ENCODE peak calls at places on chromosomes 13 and 19, in nine cellular contexts. One of them, this sample, is unnamed.
A peak's percentile ranks its signal among the peaks of the same experiment; 100 is the strongest.

GRCh38 chr13:24505756-24506155 is 6.8 kb downstream of the PARP4 start:
- DNase-seq in left colon: no peak
- DNase-seq in ecto neural progenitor cell: no peak
- DNase-seq in fibroblast of gingiva: no peak
- DNase-seq in stimulated activated CD4-positive, alpha-beta T cell treated with anti-CD3 and anti-CD28 coated beads, Interleukin-1b, Interleukin-23, amount 100 ng/mL, for 48 hours: no peak
- DNase-seq in Calu3: no peak
- DNase-seq in HFF-Myc: no peak
- DNase-seq in activated B cell treated with CpG ODN at 0.5 μM for 24 hours: no peak
- DNase-seq in colonic mucosa: no peak
- DNase-seq in this sample: no peak

GRCh38 chr19:41696402-41697197 is 8.5 kb upstream of the CEACAM7 start:
- DNase-seq in fibroblast of gingiva: no peak
- DNase-seq in activated B cell treated with CpG ODN at 0.5 μM for 24 hours: peak; percentile 7
- DNase-seq in left colon: peak; percentile 53
- DNase-seq in stimulated activated CD4-positive, alpha-beta T cell treated with anti-CD3 and anti-CD28 coated beads, Interleukin-1b, Interleukin-23, amount 100 ng/mL, for 48 hours: no peak
- DNase-seq in HFF-Myc: no peak
- DNase-seq in colonic mucosa: peak; percentile 49
- DNase-seq in Calu3: peak; percentile 46
- DNase-seq in ecto neural progenitor cell: peak; percentile 63
- DNase-seq in this sample: peak; percentile 68

GRCh38 chr19:29299416-29300380 is 86.7 kb upstream of the UQCRFS1 start:
- DNase-seq in colonic mucosa: no peak
- DNase-seq in fibroblast of gingiva: no peak
- DNase-seq in ecto neural progenitor cell: no peak
- DNase-seq in activated B cell treated with CpG ODN at 0.5 μM for 24 hours: no peak
- DNase-seq in stimulated activated CD4-positive, alpha-beta T cell treated with anti-CD3 and anti-CD28 coated beads, Interleukin-1b, Interleukin-23, amount 100 ng/mL, for 48 hours: no peak
- DNase-seq in Calu3: no peak
- DNase-seq in HFF-Myc: no peak
- DNase-seq in left colon: no peak
- DNase-seq in this sample: no peak

GRCh38 chr13:20495087-20496023 is 30.3 kb downstream of the CRYL1 start:
- DNase-seq in HFF-Myc: peak; percentile 48
- DNase-seq in Calu3: peak; percentile 46
- DNase-seq in stimulated activated CD4-positive, alpha-beta T cell treated with anti-CD3 and anti-CD28 coated beads, Interleukin-1b, Interleukin-23, amount 100 ng/mL, for 48 hours: peak; percentile 62
- DNase-seq in left colon: peak; percentile 69
- DNase-seq in colonic mucosa: peak; percentile 74
- DNase-seq in ecto neural progenitor cell: no peak
- DNase-seq in activated B cell treated with CpG ODN at 0.5 μM for 24 hours: no peak
- DNase-seq in fibroblast of gingiva: peak; percentile 68
- DNase-seq in this sample: peak; percentile 64

GRCh38 chr13:34913040-34913439 is 29.0 kb upstream of the NBEA start:
- DNase-seq in left colon: no peak
- DNase-seq in activated B cell treated with CpG ODN at 0.5 μM for 24 hours: no peak
- DNase-seq in HFF-Myc: no peak
- DNase-seq in ecto neural progenitor cell: peak; percentile 71
- DNase-seq in colonic mucosa: no peak
- DNase-seq in Calu3: no peak
- DNase-seq in stimulated activated CD4-positive, alpha-beta T cell treated with anti-CD3 and anti-CD28 coated beads, Interleukin-1b, Interleukin-23, amount 100 ng/mL, for 48 hours: no peak
- DNase-seq in fibroblast of gingiva: no peak
- DNase-seq in this sample: peak; percentile 70

GRCh38 chr13:106117035-106117434 is 418.4 kb downstream of the EFNB2 start:
- DNase-seq in stimulated activated CD4-positive, alpha-beta T cell treated with anti-CD3 and anti-CD28 coated beads, Interleukin-1b, Interleukin-23, amount 100 ng/mL, for 48 hours: no peak
- DNase-seq in ecto neural progenitor cell: no peak
- DNase-seq in colonic mucosa: no peak
- DNase-seq in Calu3: no peak
- DNase-seq in HFF-Myc: peak; percentile 58
- DNase-seq in fibroblast of gingiva: peak; percentile 35
- DNase-seq in activated B cell treated with CpG ODN at 0.5 μM for 24 hours: no peak
- DNase-seq in left colon: no peak
- DNase-seq in this sample: no peak

GRCh38 chr13:87851395-87851794 is 180.2 kb downstream of the SLITRK5 start:
- DNase-seq in colonic mucosa: no peak
- DNase-seq in stimulated activated CD4-positive, alpha-beta T cell treated with anti-CD3 and anti-CD28 coated beads, Interleukin-1b, Interleukin-23, amount 100 ng/mL, for 48 hours: no peak
- DNase-seq in activated B cell treated with CpG ODN at 0.5 μM for 24 hours: no peak
- DNase-seq in fibroblast of gingiva: no peak
- DNase-seq in HFF-Myc: no peak
- DNase-seq in left colon: no peak
- DNase-seq in Calu3: no peak
- DNase-seq in ecto neural progenitor cell: no peak
- DNase-seq in this sample: no peak

GRCh38 chr13:75372923-75373841 is 108.8 kb downstream of the TBC1D4 start:
- DNase-seq in HFF-Myc: no peak
- DNase-seq in stimulated activated CD4-positive, alpha-beta T cell treated with anti-CD3 and anti-CD28 coated beads, Interleukin-1b, Interleukin-23, amount 100 ng/mL, for 48 hours: no peak
- DNase-seq in ecto neural progenitor cell: no peak
- DNase-seq in activated B cell treated with CpG ODN at 0.5 μM for 24 hours: no peak
- DNase-seq in fibroblast of gingiva: peak; percentile 6
- DNase-seq in left colon: no peak
- DNase-seq in colonic mucosa: no peak
- DNase-seq in Calu3: no peak
- DNase-seq in this sample: no peak

GRCh38 chr13:110826101-110826500 is 88.8 kb downstream of the ANKRD10 start:
- DNase-seq in HFF-Myc: no peak
- DNase-seq in stimulated activated CD4-positive, alpha-beta T cell treated with anti-CD3 and anti-CD28 coated beads, Interleukin-1b, Interleukin-23, amount 100 ng/mL, for 48 hours: no peak
- DNase-seq in activated B cell treated with CpG ODN at 0.5 μM for 24 hours: no peak
- DNase-seq in colonic mucosa: no peak
- DNase-seq in Calu3: no peak
- DNase-seq in ecto neural progenitor cell: no peak
- DNase-seq in fibroblast of gingiva: no peak
- DNase-seq in left colon: no peak
- DNase-seq in this sample: no peak

GRCh38 chr19:45800009-45800553 is 7.4 kb upstream of the DMWD start:
- DNase-seq in stimulated activated CD4-positive, alpha-beta T cell treated with anti-CD3 and anti-CD28 coated beads, Interleukin-1b, Interleukin-23, amount 100 ng/mL, for 48 hours: no peak
- DNase-seq in Calu3: no peak
- DNase-seq in left colon: no peak
- DNase-seq in fibroblast of gingiva: no peak
- DNase-seq in colonic mucosa: no peak
- DNase-seq in activated B cell treated with CpG ODN at 0.5 μM for 24 hours: no peak
- DNase-seq in ecto neural progenitor cell: no peak
- DNase-seq in HFF-Myc: no peak
- DNase-seq in this sample: peak; percentile 70

GRCh38 chr19:13797870-13798269 is 2.6 kb downstream of the ZSWIM4 start:
- DNase-seq in colonic mucosa: no peak
- DNase-seq in HFF-Myc: no peak
- DNase-seq in ecto neural progenitor cell: no peak
- DNase-seq in left colon: no peak
- DNase-seq in stimulated activated CD4-positive, alpha-beta T cell treated with anti-CD3 and anti-CD28 coated beads, Interleukin-1b, Interleukin-23, amount 100 ng/mL, for 48 hours: no peak
- DNase-seq in Calu3: peak; percentile 31
- DNase-seq in activated B cell treated with CpG ODN at 0.5 μM for 24 hours: no peak
- DNase-seq in fibroblast of gingiva: peak; percentile 67
- DNase-seq in this sample: no peak

GRCh38 chr19:2186071-2186846 is 22.5 kb downstream of the DOT1L start:
- DNase-seq in ecto neural progenitor cell: no peak
- DNase-seq in left colon: peak; percentile 51
- DNase-seq in stimulated activated CD4-positive, alpha-beta T cell treated with anti-CD3 and anti-CD28 coated beads, Interleukin-1b, Interleukin-23, amount 100 ng/mL, for 48 hours: no peak
- DNase-seq in Calu3: no peak
- DNase-seq in colonic mucosa: peak; percentile 52
- DNase-seq in fibroblast of gingiva: peak; percentile 99
- DNase-seq in HFF-Myc: peak; percentile 74
- DNase-seq in activated B cell treated with CpG ODN at 0.5 μM for 24 hours: no peak
- DNase-seq in this sample: peak; percentile 91

GRCh38 chr13:38577048-38577447 is 109.8 kb upstream of the FREM2 start:
- DNase-seq in Calu3: no peak
- DNase-seq in fibroblast of gingiva: no peak
- DNase-seq in activated B cell treated with CpG ODN at 0.5 μM for 24 hours: no peak
- DNase-seq in stimulated activated CD4-positive, alpha-beta T cell treated with anti-CD3 and anti-CD28 coated beads, Interleukin-1b, Interleukin-23, amount 100 ng/mL, for 48 hours: no peak
- DNase-seq in colonic mucosa: no peak
- DNase-seq in left colon: no peak
- DNase-seq in ecto neural progenitor cell: no peak
- DNase-seq in HFF-Myc: no peak
- DNase-seq in this sample: no peak

GRCh38 chr13:75258159-75258782 is 223.7 kb downstream of the TBC1D4 start:
- DNase-seq in fibroblast of gingiva: peak; percentile 27
- DNase-seq in colonic mucosa: no peak
- DNase-seq in left colon: no peak
- DNase-seq in Calu3: no peak
- DNase-seq in activated B cell treated with CpG ODN at 0.5 μM for 24 hours: no peak
- DNase-seq in ecto neural progenitor cell: no peak
- DNase-seq in HFF-Myc: peak; percentile 25
- DNase-seq in stimulated activated CD4-positive, alpha-beta T cell treated with anti-CD3 and anti-CD28 coated beads, Interleukin-1b, Interleukin-23, amount 100 ng/mL, for 48 hours: no peak
- DNase-seq in this sample: no peak

GRCh38 chr13:29847501-29847983 is 2.9 kb downstream of the UBL3 start:
- DNase-seq in fibroblast of gingiva: peak; percentile 45
- DNase-seq in HFF-Myc: no peak
- DNase-seq in stimulated activated CD4-positive, alpha-beta T cell treated with anti-CD3 and anti-CD28 coated beads, Interleukin-1b, Interleukin-23, amount 100 ng/mL, for 48 hours: no peak
- DNase-seq in left colon: peak; percentile 21
- DNase-seq in Calu3: no peak
- DNase-seq in ecto neural progenitor cell: no peak
- DNase-seq in activated B cell treated with CpG ODN at 0.5 μM for 24 hours: no peak
- DNase-seq in colonic mucosa: peak; percentile 45
- DNase-seq in this sample: peak; percentile 57

GRCh38 chr13:31629085-31629785 is 110.1 kb upstream of the RXFP2 start:
- DNase-seq in left colon: no peak
- DNase-seq in Calu3: no peak
- DNase-seq in fibroblast of gingiva: no peak
- DNase-seq in activated B cell treated with CpG ODN at 0.5 μM for 24 hours: no peak
- DNase-seq in ecto neural progenitor cell: no peak
- DNase-seq in HFF-Myc: no peak
- DNase-seq in stimulated activated CD4-positive, alpha-beta T cell treated with anti-CD3 and anti-CD28 coated beads, Interleukin-1b, Interleukin-23, amount 100 ng/mL, for 48 hours: no peak
- DNase-seq in colonic mucosa: no peak
- DNase-seq in this sample: no peak

GRCh38 chr19:7943444-7944176 is at the start of gene TIMM44:
- DNase-seq in fibroblast of gingiva: peak; percentile 99
- DNase-seq in HFF-Myc: peak; percentile 98
- DNase-seq in left colon: peak; percentile 99
- DNase-seq in stimulated activated CD4-positive, alpha-beta T cell treated with anti-CD3 and anti-CD28 coated beads, Interleukin-1b, Interleukin-23, amount 100 ng/mL, for 48 hours: peak; percentile 100
- DNase-seq in Calu3: peak; percentile 97
- DNase-seq in colonic mucosa: peak; percentile 100
- DNase-seq in activated B cell treated with CpG ODN at 0.5 μM for 24 hours: peak; percentile 97
- DNase-seq in ecto neural progenitor cell: peak; percentile 99
- DNase-seq in this sample: peak; percentile 100

GRCh38 chr19:50501568-50502475 is 9.2 kb downstream of the JOSD2 start:
- DNase-seq in left colon: no peak
- DNase-seq in colonic mucosa: no peak
- DNase-seq in ecto neural progenitor cell: no peak
- DNase-seq in activated B cell treated with CpG ODN at 0.5 μM for 24 hours: no peak
- DNase-seq in Calu3: no peak
- DNase-seq in HFF-Myc: no peak
- DNase-seq in stimulated activated CD4-positive, alpha-beta T cell treated with anti-CD3 and anti-CD28 coated beads, Interleukin-1b, Interleukin-23, amount 100 ng/mL, for 48 hours: no peak
- DNase-seq in fibroblast of gingiva: no peak
- DNase-seq in this sample: no peak

GRCh38 chr13:34151885-34152284 is 333.9 kb downstream of the RFC3 start:
- DNase-seq in HFF-Myc: no peak
- DNase-seq in Calu3: no peak
- DNase-seq in fibroblast of gingiva: no peak
- DNase-seq in activated B cell treated with CpG ODN at 0.5 μM for 24 hours: no peak
- DNase-seq in colonic mucosa: no peak
- DNase-seq in left colon: no peak
- DNase-seq in ecto neural progenitor cell: no peak
- DNase-seq in stimulated activated CD4-positive, alpha-beta T cell treated with anti-CD3 and anti-CD28 coated beads, Interleukin-1b, Interleukin-23, amount 100 ng/mL, for 48 hours: no peak
- DNase-seq in this sample: no peak

GRCh38 chr19:29770653-29771052 is 41.1 kb upstream of the CCNE1 start:
- DNase-seq in ecto neural progenitor cell: no peak
- DNase-seq in HFF-Myc: no peak
- DNase-seq in Calu3: no peak
- DNase-seq in left colon: no peak
- DNase-seq in stimulated activated CD4-positive, alpha-beta T cell treated with anti-CD3 and anti-CD28 coated beads, Interleukin-1b, Interleukin-23, amount 100 ng/mL, for 48 hours: peak; percentile 23
- DNase-seq in fibroblast of gingiva: no peak
- DNase-seq in activated B cell treated with CpG ODN at 0.5 μM for 24 hours: no peak
- DNase-seq in colonic mucosa: no peak
- DNase-seq in this sample: no peak

GRCh38 chr19:4068058-4068966 is 1.6 kb upstream of the ZBTB7A start:
- DNase-seq in ecto neural progenitor cell: no peak
- DNase-seq in Calu3: no peak
- DNase-seq in activated B cell treated with CpG ODN at 0.5 μM for 24 hours: no peak
- DNase-seq in colonic mucosa: peak; percentile 81
- DNase-seq in left colon: peak; percentile 70
- DNase-seq in HFF-Myc: no peak
- DNase-seq in stimulated activated CD4-positive, alpha-beta T cell treated with anti-CD3 and anti-CD28 coated beads, Interleukin-1b, Interleukin-23, amount 100 ng/mL, for 48 hours: no peak
- DNase-seq in fibroblast of gingiva: no peak
- DNase-seq in this sample: no peak

This sample was measured in islet precursor cell.